ENCODE peak calls at places on chromosomes 11 and 22, in seven cellular contexts. H is Peyer's patch, V is A549, L is stomach, X is tibial nerve, U is body of pancreas, Z is gastrocnemius medialis. C is an unnamed sample. For H3K9me3, the result is how much of the 10 kb centered on the place peaks cover.

GRCh38 chr11:92440701-92441338 is 216.2 kb downstream of the FAT3 start:
- DNase-seq in H (no peak), V (no peak), L (no peak), X (no peak), U (no peak), Z (no peak), C (no peak)

GRCh38 chr22:19605508-19606331 is 81.5 kb upstream of the CLDN5 start:
- DNase-seq in H (no peak), V (no peak), L (no peak), X (no peak), U (no peak), Z (peak), C (no peak)

GRCh38 chr11:10379871-10380568 is 75.0 kb upstream of the AMPD3 start:
- DNase-seq in H (no peak), V (no peak), L (no peak), X (no peak), U (no peak), Z (no peak), C (no peak)

GRCh38 chr11:74090701-74091100 is 80.1 kb downstream of the C2CD3 start:
- DNase-seq in H (no peak), V (no peak), L (no peak), X (no peak), U (no peak), Z (peak), C (no peak)

GRCh38 chr11:17979770-17980371 is 33.0 kb downstream of the SERGEF start:
- DNase-seq in H (no peak), V (peak), L (peak), X (no peak), U (peak), Z (no peak), C (no peak)

GRCh38 chr11:1113405-1114201 is 38.9 kb downstream of the MUC2 start:
- DNase-seq in H (peak), V (no peak), L (no peak), X (peak), U (peak), Z (no peak), C (peak)

GRCh38 chr22:37331034-37331428 is 48.7 kb downstream of the CYTH4 start:
- DNase-seq in H (no peak), V (no peak), L (no peak), X (no peak), U (no peak), Z (no peak), C (no peak)

GRCh38 chr11:44379141-44380008 is 69.4 kb upstream of the ALX4 start:
- DNase-seq in H (no peak), V (no peak), L (no peak), X (no peak), U (no peak), Z (no peak), C (no peak)

GRCh38 chr11:69041516-69041915 is 7.2 kb upstream of the TPCN2 start:
- DNase-seq in H (no peak), V (no peak), L (no peak), X (no peak), U (no peak), Z (no peak), C (no peak)

GRCh38 chr11:33132510-33132909 is 28.8 kb downstream of the CSTF3 start:
- DNase-seq in H (no peak), V (no peak), L (no peak), X (no peak), U (no peak), Z (no peak), C (no peak)

GRCh38 chr11:68550485-68550817 is 89.9 kb downstream of the PPP6R3 start:
- DNase-seq in H (no peak), V (no peak), L (no peak), X (no peak), U (no peak), Z (no peak), C (no peak)

GRCh38 chr11:35223429-35223828 is 84.5 kb downstream of the CD44 start:
- DNase-seq in H (no peak), V (no peak), L (no peak), X (no peak), U (no peak), Z (no peak), C (peak)

GRCh38 chr11:3165916-3166267 is 782 bp upstream of the OSBPL5 start:
- DNase-seq in H (peak), V (no peak), L (no peak), X (no peak), U (no peak), Z (no peak), C (no peak)

GRCh38 chr22:42342426-42343135 is 72.1 kb upstream of the TCF20 start:
- DNase-seq in H (no peak), V (no peak), L (no peak), X (no peak), U (no peak), Z (no peak), C (no peak)

DNA sequence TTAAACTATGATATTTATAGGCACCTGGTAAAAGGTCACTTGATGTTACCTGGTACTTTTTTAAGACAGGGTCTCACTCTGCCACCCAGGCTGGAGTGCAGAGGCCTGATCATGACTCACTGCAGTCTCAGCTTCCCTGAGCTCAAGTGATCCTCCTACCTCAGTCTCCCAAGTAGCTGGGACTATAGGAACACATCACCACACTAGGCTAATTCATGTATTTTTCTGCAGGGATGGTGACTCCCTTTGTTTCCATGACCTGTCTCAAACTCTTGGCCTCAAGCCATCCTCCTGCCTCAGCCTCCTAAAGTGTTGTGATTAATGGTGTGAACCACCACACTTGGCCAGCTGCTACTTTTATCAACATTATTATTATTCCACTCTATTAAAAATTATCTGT is 47.6 kb downstream of the OR4C45 start:
- DNase-seq in H (no peak), V (no peak), L (no peak), X (no peak), U (no peak), Z (no peak), C (no peak)
- H3K9me3 ChIP-seq in H (under half), V (under half), L (under half), X (under half), U (under half), Z (under half), C (under half)

GRCh38 chr11:61828629-61829407 is 718 bp downstream of the FADS2 start:
- DNase-seq in H (peak), V (peak), L (no peak), X (no peak), U (peak), Z (peak), C (peak)
- TF ChIP-seq POLR2A in H (no peak), V (no peak), L (no peak), X (no peak), U (no peak), Z (no peak), C (no peak)

DNA sequence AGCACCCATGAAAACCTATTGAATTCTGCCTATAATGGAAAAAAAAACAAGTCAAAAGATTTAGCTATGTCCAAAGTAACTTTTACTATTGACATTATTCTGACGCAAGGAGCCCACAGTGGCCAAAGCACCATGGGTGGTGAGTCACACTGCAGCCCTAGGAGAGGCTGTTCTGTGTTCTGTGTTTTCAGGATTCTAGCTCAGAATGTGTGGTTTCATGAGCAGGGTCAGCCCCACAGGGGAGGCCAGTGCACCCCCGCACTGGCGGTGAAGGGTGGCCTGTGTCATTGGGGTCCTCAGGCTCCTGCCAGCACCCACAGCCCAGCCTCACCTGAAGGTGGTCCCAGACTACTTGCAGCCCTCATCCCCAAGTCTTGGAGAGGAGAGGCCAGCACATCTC is 112.2 kb downstream of the BRD1 start:
- DNase-seq in H (no peak), V (no peak), L (no peak), X (no peak), U (no peak), Z (no peak), C (no peak)
- H3K9me3 ChIP-seq in H (under half), V (under half), L (under half), X (under half), U (under half), Z (under half), C (under half)

GRCh38 chr11:119316729-119317591 is at the start of gene MCAM:
- DNase-seq in H (no peak), V (no peak), L (no peak), X (no peak), U (peak), Z (no peak), C (peak)
- TF ChIP-seq POLR2A in H (no peak), V (no peak), L (no peak), X (no peak), U (peak), Z (peak), C (peak)

C was measured in sigmoid colon.